ENCODE peak calls at places on chromosomes 3 and 15, in eight cellular contexts. N is GM19239, Y is ELR, L is iris pigment epithelial cell, T is brain microvascular endothelial cell, C is hypothalamus, W is T-helper 2 cell, G is hepatocyte. B is an unnamed sample.

GRCh38 chr15:71296032-71296686 is 180.9 kb downstream of the THSD4 start:
- DNase-seq in W (no peak), Y (peak; percentile 93), C (no peak), T (peak; percentile 70), N (no peak), L (peak; percentile 95), G (peak; percentile 39), B (no peak)

GRCh38 chr3:70000563-70001081 is 1.1 kb downstream of the SAMMSON start:
- DNase-seq in N (no peak), Y (no peak), C (peak; percentile 25), L (peak; percentile 31), T (no peak), G (peak; percentile 11), W (no peak), B (no peak)

GRCh38 chr15:59540654-59541053 is 70.9 kb upstream of the GCNT3 start:
- DNase-seq in W (no peak), Y (no peak), C (no peak), N (no peak), G (no peak), T (no peak), L (no peak), B (no peak)

GRCh38 chr3:3170998-3171397 is 8.5 kb downstream of the CRBN start:
- DNase-seq in Y (peak; percentile 39), W (no peak), G (peak; percentile 32), L (peak; percentile 51), N (no peak), C (no peak), T (no peak), B (no peak)

GRCh38 chr3:31567036-31567435 is 34.3 kb downstream of the STT3B start:
- DNase-seq in T (no peak), W (no peak), C (no peak), Y (peak; percentile 24), G (peak; percentile 19), N (no peak), L (peak; percentile 13), B (peak; percentile 35)

GRCh38 chr3:171162986-171163723 is 136.6 kb upstream of the SLC2A2 start:
- DNase-seq in T (peak; percentile 20), L (no peak), G (no peak), N (peak; percentile 36), W (no peak), Y (peak; percentile 16), C (no peak), B (no peak)

GRCh38 chr3:4302747-4303146 is 422 bp upstream of the SETMAR start:
- DNase-seq in Y (no peak), W (no peak), N (peak; percentile 1), L (no peak), G (no peak), C (no peak), T (no peak), B (no peak)

GRCh38 chr3:126261037-126261436 is 80.7 kb upstream of the ALDH1L1 start:
- DNase-seq in C (no peak), Y (peak; percentile 30), W (no peak), L (peak; percentile 72), T (no peak), N (no peak), G (peak; percentile 55), B (peak; percentile 18)

GRCh38 chr15:58966698-58967097 is 20.8 kb upstream of the RNF111 start:
- DNase-seq in C (no peak), Y (peak; percentile 75), N (no peak), G (no peak), T (peak; percentile 7), L (peak; percentile 57), W (no peak), B (no peak)

B was measured in activated CD4-positive, alpha-beta memory T cell treated with anti-CD3 and anti-CD28 coated beads for 36 hours.